ENCODE peak calls at places on chromosomes 12 and 14, in eight cellular contexts. V is GDM1; A is tibial nerve; K is Right ventricle myocardium superior; T is dorsolateral prefrontal cortex; M is CD8-positive, alpha-beta T cell; U is B cell; X is nucleus accumbens. R is an unnamed sample.

GRCh38 chr12:47377414-47378221 is 297.9 kb upstream of the AMIGO2 start:
- DNase-seq in V (no peak), A (peak; percentile 61), K (peak; percentile 98), T (no peak), M (no peak), U (no peak), X (no peak), R (no peak)

GRCh38 chr14:89921346-89921745 is 33.2 kb downstream of the EFCAB11 start:
- DNase-seq in V (no peak), A (no peak), K (no peak), T (no peak), M (no peak), U (no peak), X (no peak), R (no peak)

GRCh38 chr12:27869567-27869966 is 89.5 kb upstream of the MANSC4 start:
- DNase-seq in V (no peak), A (no peak), K (peak; percentile 74), T (no peak), M (no peak), U (no peak), X (no peak), R (no peak)

GRCh38 chr14:93029911-93030555 is 85.7 kb downstream of the ITPK1 start:
- DNase-seq in V (no peak), A (no peak), K (no peak), T (no peak), M (no peak), U (no peak), X (no peak), R (no peak)

GRCh38 chr14:20690848-20691640 is 2.5 kb downstream of the ANG start:
- DNase-seq in V (peak; percentile 64), A (peak; percentile 82), K (no peak), T (no peak), M (peak; percentile 54), U (peak; percentile 41), X (peak; percentile 12), R (peak; percentile 12)

GRCh38 chr14:68522510-68523325 is 270.1 kb downstream of the ZFP36L1 start:
- DNase-seq in V (no peak), A (no peak), K (no peak), T (no peak), M (no peak), U (no peak), X (no peak), R (no peak)

GRCh38 chr12:14605401-14605989 is 37.8 kb upstream of the PLBD1 start:
- DNase-seq in V (no peak), A (no peak), K (no peak), T (no peak), M (no peak), U (no peak), X (no peak), R (no peak)

GRCh38 chr12:121937654-121938053 is 19.3 kb downstream of the CFAP251 start:
- DNase-seq in V (no peak), A (no peak), K (no peak), T (no peak), M (no peak), U (no peak), X (no peak), R (no peak)

GRCh38 chr12:50924131-50924438 is 28.3 kb upstream of the HIGD1C start:
- DNase-seq in V (no peak), A (no peak), K (no peak), T (no peak), M (no peak), U (no peak), X (no peak), R (no peak)

GRCh38 chr12:83224012-83224411 is 537.3 kb downstream of the TMTC2 start:
- DNase-seq in V (peak; percentile 7), A (no peak), K (no peak), T (no peak), M (no peak), U (no peak), X (no peak), R (peak; percentile 42)

GRCh38 chr12:130717752-130718151 is 1.7 kb upstream of the RIMBP2 start:
- DNase-seq in V (no peak), A (no peak), K (no peak), T (no peak), M (no peak), U (no peak), X (no peak), R (no peak)

GRCh38 chr14:103418508-103418818 is 33.2 kb downstream of the MARK3 start:
- DNase-seq in V (no peak), A (no peak), K (no peak), T (no peak), M (no peak), U (no peak), X (no peak), R (peak; percentile 25)

GRCh38 chr12:95996034-95996658 is at the start of gene HAL:
- DNase-seq in V (no peak), A (no peak), K (peak; percentile 50), T (no peak), M (no peak), U (no peak), X (no peak), R (peak; percentile 86)

GRCh38 chr12:58529114-58529665 is 391.1 kb downstream of the LRIG3 start:
- DNase-seq in V (no peak), A (no peak), K (no peak), T (no peak), M (no peak), U (no peak), X (no peak), R (no peak)

GRCh38 chr14:84894254-84894653 is 635.7 kb upstream of the FLRT2 start:
- DNase-seq in V (no peak), A (no peak), K (no peak), T (no peak), M (no peak), U (no peak), X (no peak), R (no peak)

GRCh38 chr12:16281157-16281556 is 3.7 kb upstream of the SLC15A5 start:
- DNase-seq in V (no peak), A (no peak), K (no peak), T (no peak), M (no peak), U (no peak), X (no peak), R (no peak)

GRCh38 chr14:60313093-60313492 is 64.1 kb downstream of the PPM1A start:
- DNase-seq in V (no peak), A (no peak), K (no peak), T (no peak), M (no peak), U (no peak), X (no peak), R (no peak)

GRCh38 chr12:113598815-113599406 is 127.2 kb upstream of the LHX5 start:
- DNase-seq in V (no peak), A (no peak), K (no peak), T (no peak), M (no peak), U (no peak), X (no peak), R (no peak)

GRCh38 chr12:32005496-32006125 is 46.4 kb downstream of the RESF1 start:
- DNase-seq in V (no peak), A (no peak), K (no peak), T (no peak), M (no peak), U (no peak), X (no peak), R (no peak)

GRCh38 chr12:39505025-39505424 is 62.1 kb upstream of the KIF21A start:
- DNase-seq in V (no peak), A (no peak), K (no peak), T (no peak), M (no peak), U (no peak), X (no peak), R (no peak)

GRCh38 chr14:75315143-75315542 is 36.5 kb downstream of the FOS start:
- DNase-seq in V (no peak), A (no peak), K (no peak), T (no peak), M (no peak), U (no peak), X (no peak), R (no peak)

GRCh38 chr12:47312794-47313426 is 233.2 kb upstream of the AMIGO2 start:
- DNase-seq in V (no peak), A (no peak), K (no peak), T (no peak), M (no peak), U (peak; percentile 74), X (no peak), R (no peak)

GRCh38 chr12:110657747-110658146 is 31.2 kb downstream of the HVCN1 start:
- DNase-seq in V (no peak), A (no peak), K (peak; percentile 65), T (no peak), M (no peak), U (no peak), X (peak; percentile 26), R (no peak)

GRCh38 chr12:126663304-126664094 is 1598.3 kb downstream of the AACS start:
- DNase-seq in V (no peak), A (no peak), K (no peak), T (no peak), M (no peak), U (no peak), X (no peak), R (no peak)

GRCh38 chr12:89225808-89226368 is 126.4 kb downstream of the DUSP6 start:
- DNase-seq in V (no peak), A (peak; percentile 8), K (no peak), T (no peak), M (no peak), U (no peak), X (no peak), R (no peak)

GRCh38 chr12:120814203-120814902 is 88.7 kb downstream of the ACADS start:
- DNase-seq in V (no peak), A (no peak), K (no peak), T (no peak), M (no peak), U (no peak), X (no peak), R (no peak)

GRCh38 chr14:28773176-28773575 is 6.6 kb downstream of the FOXG1 start:
- DNase-seq in V (no peak), A (no peak), K (no peak), T (no peak), M (no peak), U (no peak), X (no peak), R (no peak)

GRCh38 chr14:95467657-95468056 is 48.8 kb downstream of the SYNE3 start:
- DNase-seq in V (no peak), A (no peak), K (no peak), T (no peak), M (no peak), U (no peak), X (no peak), R (no peak)

GRCh38 chr14:74942608-74943007 is 12.8 kb downstream of the PGF start:
- DNase-seq in V (no peak), A (no peak), K (no peak), T (no peak), M (no peak), U (no peak), X (no peak), R (no peak)

GRCh38 chr12:121990692-121991603 is 30.7 kb upstream of the BCL7A start:
- DNase-seq in V (no peak), A (no peak), K (no peak), T (no peak), M (no peak), U (no peak), X (no peak), R (no peak)

GRCh38 chr14:33369972-33370371 is 431.3 kb downstream of the NPAS3 start:
- DNase-seq in V (no peak), A (no peak), K (no peak), T (no peak), M (no peak), U (no peak), X (no peak), R (no peak)

GRCh38 chr14:49982082-49982481 is 89.2 kb downstream of the ARF6 start:
- DNase-seq in V (no peak), A (no peak), K (no peak), T (no peak), M (no peak), U (no peak), X (no peak), R (no peak)

GRCh38 chr12:116601524-116601923 is 42.3 kb downstream of the MAP1LC3B2 start:
- DNase-seq in V (no peak), A (no peak), K (no peak), T (no peak), M (no peak), U (no peak), X (no peak), R (no peak)

GRCh38 chr12:4450551-4451112 is 5.0 kb upstream of the FGF6 start:
- DNase-seq in V (no peak), A (no peak), K (no peak), T (no peak), M (no peak), U (no peak), X (no peak), R (no peak)

R was measured in SIG-M5.